ENCODE peak calls at places on chromosomes 4 and X, in four cellular contexts. O, G, R and Y are unnamed samples.

GRCh38 chr4:138612428-138612827 is 370.3 kb upstream of the SLC7A11 start:
- DNase-seq in G (no peak), O (no peak), R (no peak), Y (no peak)

GRCh38 chr4:188372856-188373255 is 233.6 kb downstream of the TRIML1 start:
- DNase-seq in O (no peak), G (no peak), R (no peak), Y (no peak)

GRCh38 chrX:21586001-21586400 is 72.1 kb downstream of the KLHL34 start:
- DNase-seq in O (no peak), R (no peak), G (no peak), Y (no peak)

GRCh38 chrX:15233416-15234015 is 36.4 kb downstream of the ASB9 start:
- DNase-seq in R (no peak), O (no peak), G (no peak), Y (no peak)

GRCh38 chrX:40514376-40514775 is 66.4 kb upstream of the ATP6AP2 start:
- DNase-seq in G (no peak), R (no peak), O (no peak), Y (no peak)

GRCh38 chr4:30068234-30068633 is 651.9 kb upstream of the PCDH7 start:
- DNase-seq in G (peak; percentile 42), O (peak; percentile 40), R (peak; percentile 17), Y (peak; percentile 4)

GRCh38 chrX:23720117-23720677 is 22.9 kb downstream of the ACOT9 start:
- DNase-seq in R (no peak), G (no peak), O (no peak), Y (no peak)

GRCh38 chr4:70670332-70671014 is 4.2 kb upstream of the JCHAIN start:
- DNase-seq in R (no peak), O (no peak), G (no peak), Y (no peak)

GRCh38 chr4:132694775-132695174 is 454.3 kb upstream of the PCDH10 start:
- DNase-seq in G (no peak), R (no peak), O (no peak), Y (no peak)

GRCh38 chrX:18931972-18932371 is 51.9 kb downstream of the PHKA2 start:
- DNase-seq in R (peak; percentile 24), G (no peak), O (no peak), Y (peak; percentile 45)

GRCh38 chr4:41611881-41612871 is 74.2 kb downstream of the LIMCH1 start:
- DNase-seq in O (no peak), R (peak; percentile 63), G (peak; percentile 28), Y (peak; percentile 36)

GRCh38 chr4:53314257-53314656 is 51.6 kb downstream of the SCFD2 start:
- DNase-seq in O (no peak), G (no peak), R (no peak), Y (no peak)

GRCh38 chr4:1490906-1491629 is 84.8 kb upstream of the NKX1-1 start:
- DNase-seq in O (peak; percentile 57), G (peak; percentile 53), R (no peak), Y (peak; percentile 15)

GRCh38 chr4:29295280-29295679 is 1424.9 kb upstream of the PCDH7 start:
- DNase-seq in R (no peak), G (no peak), O (no peak), Y (no peak)

GRCh38 chr4:185534534-185534849 is 815 bp downstream of the PDLIM3 start:
- DNase-seq in O (no peak), G (no peak), R (no peak), Y (no peak)
- H3K27me3 ChIP-seq in O (peaks cover 6% of the 10 kb centered on the region), G (no peaks in the 10 kb centered on the region), R (peaks cover 21% of the 10 kb centered on the region), Y (no peaks in the 10 kb centered on the region)

DNA sequence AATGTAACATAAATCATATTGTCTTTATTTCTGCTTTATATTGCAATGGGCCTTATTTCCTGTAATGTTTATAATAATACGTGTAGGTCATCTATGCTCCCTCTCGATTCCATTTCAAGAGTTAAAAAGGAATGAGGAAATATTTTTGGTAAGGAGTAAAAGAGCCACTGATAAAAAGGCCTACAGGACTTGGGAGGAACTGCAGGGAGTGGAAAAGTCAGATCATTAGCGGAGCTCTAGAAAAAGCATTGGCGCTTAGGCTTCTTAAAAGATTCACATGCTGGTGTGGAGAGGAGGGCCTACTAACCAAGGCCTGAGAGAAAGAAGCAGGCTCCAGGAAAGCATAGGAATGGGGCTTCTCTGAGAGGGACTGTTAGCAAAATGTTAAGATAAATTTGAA is 82.9 kb upstream of the PNPLA4 start:
- DNase-seq in R (peak; percentile 25), O (no peak), G (no peak), Y (no peak)
- TF ChIP-seq CTCF in R (no peak), O (no peak), G (no peak), Y (peak; percentile 8)

DNA sequence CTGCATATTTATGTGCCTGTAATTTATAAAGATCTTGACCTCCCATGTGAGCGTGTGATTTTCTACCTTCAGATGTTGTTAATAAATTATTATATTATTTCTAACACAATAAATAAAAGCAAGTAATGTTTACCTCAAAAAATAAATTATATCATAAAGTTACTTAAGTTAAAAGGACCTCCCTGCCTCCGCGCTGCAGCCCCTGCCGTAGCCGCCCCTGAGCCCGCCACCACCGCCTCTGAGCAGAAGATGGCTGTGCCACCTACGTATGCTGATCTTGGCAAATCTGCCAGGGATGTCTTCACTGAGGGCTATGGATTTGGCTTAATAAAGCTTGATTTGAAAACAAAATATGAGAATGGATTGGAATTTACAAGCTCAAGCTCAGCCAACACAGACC is 119.6 kb upstream of the BRWD3 start:
- DNase-seq in R (no peak), O (no peak), G (no peak), Y (no peak)
- H3K9me3 ChIP-seq in R (peaks cover 4% of the 10 kb centered on the region), O (no peaks in the 10 kb centered on the region), G (no peaks in the 10 kb centered on the region), Y (no peaks in the 10 kb centered on the region)

DNA sequence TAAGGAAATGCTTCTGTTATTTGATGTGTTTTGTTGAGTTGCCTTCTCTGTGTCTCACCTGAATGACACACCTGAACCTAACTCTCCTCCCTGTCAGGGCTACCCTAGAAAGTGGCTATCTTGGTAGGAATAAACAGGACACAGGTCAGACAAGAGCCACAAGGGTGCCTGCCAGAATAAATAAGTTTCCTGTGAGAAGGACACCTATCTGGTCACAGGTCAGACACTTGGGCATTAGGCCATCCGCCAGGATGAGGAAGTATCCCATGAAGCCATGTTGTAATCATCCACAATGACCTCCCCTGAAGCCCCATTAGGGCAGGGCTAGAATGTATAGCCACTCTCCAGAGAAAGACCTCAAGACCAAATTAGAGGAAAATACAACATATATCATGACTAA is 318.8 kb downstream of the ZNF674 start:
- DNase-seq in G (no peak), O (no peak), R (no peak), Y (no peak)
- H3K27me3 ChIP-seq in G (peaks cover 4% of the 10 kb centered on the region), O (no peaks in the 10 kb centered on the region), R (no peaks in the 10 kb centered on the region), Y (no peaks in the 10 kb centered on the region)

DNA sequence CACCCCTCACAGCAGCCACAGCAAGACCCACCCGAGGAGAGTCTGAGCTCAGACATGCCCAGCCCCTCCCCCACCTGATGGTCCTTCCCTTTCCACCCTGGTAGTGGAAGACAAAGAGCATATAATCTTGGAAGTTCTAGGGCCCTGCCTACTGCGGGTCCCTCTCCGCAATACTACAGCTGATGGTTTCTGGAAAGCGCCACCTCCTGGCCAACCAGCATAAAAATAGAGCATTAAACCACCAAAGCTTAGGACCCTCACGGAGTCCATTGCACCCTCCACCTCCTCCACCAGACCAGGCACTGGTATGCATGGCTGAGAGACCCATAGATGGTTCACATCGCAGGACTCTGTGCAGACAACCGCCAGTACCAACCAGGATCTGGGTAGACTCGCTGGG is 78.2 kb downstream of the SH3BGRL start:
- DNase-seq in G (no peak), O (no peak), R (no peak), Y (peak; percentile 4)
- TF ChIP-seq CTCF in G (no peak), O (no peak), R (peak; percentile 18), Y (no peak)

DNA sequence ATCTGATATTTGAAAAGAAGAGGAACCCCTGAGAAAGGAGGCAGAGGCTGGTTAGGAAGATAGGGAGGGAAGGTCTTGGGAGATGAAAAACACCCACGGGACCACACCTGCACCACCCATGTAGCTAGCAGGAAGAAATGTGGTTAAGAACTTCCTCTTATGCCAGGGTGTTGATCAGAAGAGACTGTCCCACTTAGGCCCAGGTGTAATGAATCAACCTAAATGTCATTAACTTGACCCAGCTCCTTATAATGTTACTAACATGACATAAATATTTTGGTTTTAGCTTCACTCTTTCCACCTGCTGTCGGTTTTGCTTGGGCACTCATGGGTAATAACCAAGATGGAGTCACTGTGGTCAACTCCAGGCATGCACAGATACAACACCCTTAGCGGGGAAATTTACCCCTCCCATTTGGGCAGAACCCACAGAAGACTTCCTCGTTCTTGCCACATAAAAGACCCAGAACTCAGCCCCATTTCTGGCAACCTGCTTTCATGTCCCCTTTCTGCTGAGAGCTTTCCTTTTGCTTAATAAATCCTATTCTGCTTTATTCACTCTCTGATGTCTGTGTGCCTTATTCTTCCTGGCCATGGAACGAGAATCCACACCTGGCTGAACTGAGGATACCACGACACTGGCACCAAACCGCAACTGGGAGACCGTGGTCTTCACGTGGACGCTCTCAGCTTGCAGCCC is 46.8 kb downstream of the ZNF141 start:
- DNase-seq in R (no peak), G (no peak), O (no peak), Y (no peak)
- H3K9me3 ChIP-seq in R (peaks cover 5% of the 10 kb centered on the region), G (no peaks in the 10 kb centered on the region), O (peaks cover 80% of the 10 kb centered on the region), Y (peaks cover 5% of the 10 kb centered on the region)

DNA sequence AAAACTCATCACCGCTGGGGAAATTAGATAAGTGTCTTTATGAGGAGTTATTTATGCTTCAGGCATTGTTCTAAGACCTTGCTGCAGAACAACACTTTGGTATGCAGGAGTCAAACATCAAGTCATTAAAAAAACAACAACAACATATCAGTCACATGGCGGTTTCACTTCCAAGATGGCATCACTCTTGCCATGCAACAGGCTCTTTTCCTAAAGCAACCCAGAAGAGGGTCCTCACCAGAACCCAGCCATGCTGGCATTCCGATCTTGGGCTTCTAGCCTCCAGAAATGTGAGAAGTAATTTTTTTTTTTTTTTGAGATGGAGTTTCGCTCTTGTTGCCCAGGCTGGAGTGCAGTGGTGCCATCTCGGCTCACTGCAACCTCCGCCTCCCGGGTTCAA is 8.7 kb upstream of the RBMX start:
- DNase-seq in O (no peak), R (no peak), G (no peak), Y (no peak)
- H3K27me3 ChIP-seq in O (no peaks in the 10 kb centered on the region), R (no peaks in the 10 kb centered on the region), G (no peaks in the 10 kb centered on the region), Y (no peaks in the 10 kb centered on the region)

DNA sequence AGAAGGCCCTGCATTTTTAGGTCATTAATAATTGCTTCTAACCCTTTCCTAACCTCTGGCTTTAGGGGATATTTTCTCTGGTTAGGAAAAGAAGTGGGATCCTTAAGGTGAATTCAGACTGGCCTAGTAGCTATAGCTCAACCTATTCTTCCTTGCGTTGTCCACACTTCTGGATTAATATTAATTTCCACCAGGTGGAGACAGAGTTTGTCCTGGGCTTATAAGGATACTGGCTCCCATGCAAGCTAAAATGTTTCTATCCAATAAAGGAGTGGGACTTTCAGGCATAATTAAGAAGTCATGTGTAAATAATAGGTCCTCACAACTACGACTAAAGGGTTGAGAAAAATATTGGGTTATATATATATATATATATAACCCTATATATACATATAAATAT is 860.0 kb upstream of the POU3F4 start:
- DNase-seq in G (no peak), R (peak; percentile 1), O (no peak), Y (no peak)
- TF ChIP-seq CTCF in G (no peak), R (no peak), O (peak; percentile 23), Y (no peak)

DNA sequence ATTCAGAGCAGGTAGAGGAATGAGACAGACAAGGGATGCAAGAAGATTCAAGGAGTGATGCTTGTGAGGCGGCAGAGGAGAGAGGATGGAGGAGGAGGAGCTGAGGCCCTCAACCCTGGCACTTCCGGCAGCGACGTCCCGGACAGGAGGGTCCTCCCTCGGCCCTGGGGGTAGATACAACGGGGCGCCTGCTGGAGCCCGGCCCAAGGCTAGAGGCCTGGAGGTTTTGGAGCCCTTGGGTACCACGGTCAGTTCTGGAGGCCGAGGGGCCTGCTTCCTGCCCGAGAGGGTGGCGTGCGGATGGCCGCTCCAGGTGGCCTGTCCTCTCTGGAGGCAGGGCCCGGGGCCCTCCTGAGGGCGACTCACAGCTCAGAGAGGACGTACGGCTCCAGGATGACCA is 13.5 kb downstream of the SSR4 start:
- DNase-seq in O (no peak), R (no peak), G (no peak), Y (no peak)
- H3K9me3 ChIP-seq in O (no peaks in the 10 kb centered on the region), R (no peaks in the 10 kb centered on the region), G (no peaks in the 10 kb centered on the region), Y (no peaks in the 10 kb centered on the region)